ENCODE peak calls at places on chromosomes 12 and 14, in four cellular contexts. One of them, this sample, is unnamed.

GRCh38 chr12:39723831-39724230 is 104.2 kb upstream of the ABCD2 start:
- DNase-seq in adipocyte: peak; percentile 35
- DNase-seq in HFF-Myc: peak; percentile 5
- DNase-seq in cardiac muscle cell: no peak
- DNase-seq in this sample: no peak

GRCh38 chr14:64501326-64502171 is 2.1 kb downstream of the ZBTB25 start:
- DNase-seq in adipocyte: peak; percentile 65
- DNase-seq in HFF-Myc: no peak
- DNase-seq in cardiac muscle cell: no peak
- DNase-seq in this sample: peak; percentile 60

GRCh38 chr12:51383281-51383905 is 7.8 kb downstream of the GALNT6 start:
- DNase-seq in adipocyte: no peak
- DNase-seq in HFF-Myc: no peak
- DNase-seq in cardiac muscle cell: no peak
- DNase-seq in this sample: no peak

GRCh38 chr12:5485471-5485870 is 53.6 kb downstream of the NTF3 start:
- DNase-seq in adipocyte: no peak
- DNase-seq in HFF-Myc: no peak
- DNase-seq in cardiac muscle cell: no peak
- DNase-seq in this sample: no peak

GRCh38 chr14:59154383-59154782 is 34.1 kb upstream of the DAAM1 start:
- DNase-seq in adipocyte: no peak
- DNase-seq in HFF-Myc: no peak
- DNase-seq in cardiac muscle cell: no peak
- DNase-seq in this sample: no peak

GRCh38 chr14:100430571-100430970 is 107.4 kb downstream of the SLC25A47 start:
- DNase-seq in adipocyte: no peak
- DNase-seq in HFF-Myc: no peak
- DNase-seq in cardiac muscle cell: no peak
- DNase-seq in this sample: no peak

GRCh38 chr14:89429206-89430091 is 12.4 kb upstream of the FOXN3 start:
- DNase-seq in adipocyte: peak; percentile 51
- DNase-seq in HFF-Myc: no peak
- DNase-seq in cardiac muscle cell: no peak
- DNase-seq in this sample: no peak

GRCh38 chr14:66403183-66403582 is 83.0 kb upstream of the CCDC196 start:
- DNase-seq in adipocyte: peak; percentile 36
- DNase-seq in HFF-Myc: peak; percentile 16
- DNase-seq in cardiac muscle cell: no peak
- DNase-seq in this sample: no peak

GRCh38 chr12:93302331-93303229 is 75.1 kb upstream of the NUDT4 start:
- DNase-seq in adipocyte: peak; percentile 81
- DNase-seq in HFF-Myc: no peak
- DNase-seq in cardiac muscle cell: no peak
- DNase-seq in this sample: peak; percentile 70

GRCh38 chr14:54253195-54253947 is 143.4 kb upstream of the CDKN3 start:
- DNase-seq in adipocyte: peak; percentile 65
- DNase-seq in HFF-Myc: peak; percentile 62
- DNase-seq in cardiac muscle cell: no peak
- DNase-seq in this sample: no peak
- H3K4me3 ChIP-seq in adipocyte: no peak overlapping the region
- H3K4me3 ChIP-seq in HFF-Myc: no peak overlapping the region
- H3K4me3 ChIP-seq in cardiac muscle cell: no peak overlapping the region
- H3K4me3 ChIP-seq in this sample: no peak overlapping the region

DNA sequence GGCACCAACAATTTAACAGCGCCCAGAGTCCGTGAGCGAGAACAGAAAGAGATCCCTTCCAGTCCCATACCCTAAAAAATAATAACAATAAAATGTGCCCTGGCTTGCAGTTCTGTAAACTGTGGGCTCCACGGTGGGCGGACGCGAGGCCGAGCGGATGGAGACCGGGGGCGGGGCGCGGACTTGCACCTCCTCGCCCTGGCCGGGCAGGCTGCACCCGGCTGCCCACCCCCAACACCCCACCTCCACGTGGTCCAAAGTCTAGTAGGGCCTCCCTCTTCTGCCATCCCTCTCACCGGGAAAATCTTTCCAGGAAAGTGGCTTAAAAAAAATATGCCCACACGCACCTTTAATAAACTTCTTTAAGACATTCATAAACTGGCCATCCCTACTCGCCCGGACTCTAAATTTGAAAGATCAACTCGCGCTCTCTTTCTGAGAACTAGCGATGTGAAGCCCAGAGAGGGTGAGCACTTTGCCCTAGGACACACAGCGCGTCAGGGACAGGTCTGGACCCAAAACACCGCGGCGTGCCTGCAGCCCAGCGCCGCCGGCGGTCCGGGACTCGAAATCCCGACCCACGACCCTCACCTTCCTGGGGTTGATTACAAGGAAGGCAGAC is 1.8 kb upstream of the BCL11B start:
- DNase-seq in adipocyte: no peak
- DNase-seq in HFF-Myc: no peak
- DNase-seq in cardiac muscle cell: no peak
- DNase-seq in this sample: no peak
- H3K4me3 ChIP-seq in adipocyte: peak overlapping the region; percentile 61
- H3K4me3 ChIP-seq in HFF-Myc: peak overlapping the region; percentile 22
- H3K4me3 ChIP-seq in cardiac muscle cell: peak overlapping the region; percentile 65
- H3K4me3 ChIP-seq in this sample: peak overlapping the region; percentile 55

DNA sequence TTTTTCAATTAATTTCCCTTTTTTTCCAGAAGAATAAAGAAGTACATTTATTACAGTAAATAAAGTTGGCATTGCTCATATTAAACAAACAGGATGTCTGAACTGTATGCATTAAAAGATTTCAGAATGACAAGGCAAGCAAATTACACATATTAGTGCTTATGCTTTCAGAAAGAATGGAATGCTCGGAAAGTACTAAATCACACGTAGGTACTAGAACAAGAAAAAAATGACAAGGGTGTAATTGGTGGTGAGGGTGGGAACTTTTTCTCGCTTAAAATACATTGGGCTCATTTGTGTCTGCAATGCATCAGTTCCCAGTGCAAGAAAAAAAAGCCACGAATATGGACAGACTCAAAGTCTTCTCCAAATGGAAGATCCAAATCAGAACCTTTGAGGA is 33.3 kb upstream of the HIF1A start:
- DNase-seq in adipocyte: no peak
- DNase-seq in HFF-Myc: no peak
- DNase-seq in cardiac muscle cell: no peak
- DNase-seq in this sample: no peak
- H3K4me3 ChIP-seq in adipocyte: peak overlapping the region; percentile 51
- H3K4me3 ChIP-seq in HFF-Myc: no peak overlapping the region
- H3K4me3 ChIP-seq in cardiac muscle cell: no peak overlapping the region
- H3K4me3 ChIP-seq in this sample: no peak overlapping the region

DNA sequence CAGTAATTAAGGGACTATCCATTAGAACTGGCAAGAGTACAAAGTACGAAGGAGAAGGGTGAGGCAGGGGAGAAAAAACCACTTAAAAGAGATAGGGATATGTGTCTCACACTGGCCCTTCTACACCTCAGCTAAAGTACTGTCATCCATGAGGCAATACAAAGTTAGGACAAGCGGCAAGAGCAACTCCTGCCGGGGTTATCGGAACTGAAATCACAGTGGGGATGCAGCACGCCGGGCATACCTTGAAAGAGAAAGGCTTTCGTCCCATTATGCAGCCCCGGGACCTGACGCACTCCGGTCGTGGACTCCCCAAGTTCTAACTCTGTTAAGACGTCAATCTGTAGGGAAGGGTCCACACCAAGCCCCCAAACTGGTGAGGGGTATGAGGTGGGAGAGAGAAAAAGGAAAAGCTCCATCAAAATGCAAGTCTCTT is 1.1 kb downstream of the NELL2 start:
- DNase-seq in adipocyte: peak; percentile 1
- DNase-seq in HFF-Myc: no peak
- DNase-seq in cardiac muscle cell: no peak
- DNase-seq in this sample: no peak
- H3K4me3 ChIP-seq in adipocyte: peak overlapping the region; percentile 72
- H3K4me3 ChIP-seq in HFF-Myc: no peak overlapping the region
- H3K4me3 ChIP-seq in cardiac muscle cell: peak overlapping the region; percentile 40
- H3K4me3 ChIP-seq in this sample: peak overlapping the region; percentile 59

GRCh38 chr12:62190081-62190480 is 70.1 kb upstream of the USP15 start:
- DNase-seq in adipocyte: no peak
- DNase-seq in HFF-Myc: no peak
- DNase-seq in cardiac muscle cell: peak; percentile 3
- DNase-seq in this sample: no peak
- H3K4me3 ChIP-seq in adipocyte: peak overlapping the region; percentile 85
- H3K4me3 ChIP-seq in HFF-Myc: no peak overlapping the region
- H3K4me3 ChIP-seq in cardiac muscle cell: no peak overlapping the region
- H3K4me3 ChIP-seq in this sample: no peak overlapping the region